ENCODE peak calls at places on chromosome 21, in six cellular contexts. C, B, P, I, J and E are unnamed samples.

GRCh38 chr21:31397515-31397926 is 53.5 kb upstream of the TIAM1 start:
- DNase-seq in C (no peak), B (no peak), P (no peak), I (no peak), J (no peak), E (no peak)

GRCh38 chr21:45853703-45854342 is 127.7 kb upstream of the COL6A1 start:
- DNase-seq in C (no peak), B (no peak), P (peak), I (no peak), J (no peak), E (no peak)

GRCh38 chr21:36518883-36519492 is 39.1 kb upstream of the CLDN14 start:
- DNase-seq in C (no peak), B (no peak), P (no peak), I (peak), J (no peak), E (no peak)

GRCh38 chr21:38244885-38245869 is 11.6 kb upstream of the KCNJ15 start:
- DNase-seq in C (no peak), B (peak), P (peak), I (peak), J (peak), E (peak)

GRCh38 chr21:19510653-19511052 is 1107.1 kb upstream of the TMPRSS15 start:
- DNase-seq in C (no peak), B (no peak), P (no peak), I (no peak), J (peak), E (no peak)

GRCh38 chr21:31235671-31236450 is 108.2 kb downstream of the TIAM1 start:
- DNase-seq in C (no peak), B (peak), P (peak), I (no peak), J (peak), E (no peak)

GRCh38 chr21:46021978-46022544 is 40.5 kb downstream of the COL6A1 start:
- DNase-seq in C (peak), B (no peak), P (no peak), I (no peak), J (no peak), E (no peak)

GRCh38 chr21:31554511-31555022 is 104.9 kb upstream of the SOD1 start:
- DNase-seq in C (no peak), B (peak), P (peak), I (peak), J (peak), E (peak)

GRCh38 chr21:31772674-31773555 is 41.0 kb upstream of the SCAF4 start:
- DNase-seq in C (no peak), B (no peak), P (no peak), I (peak), J (no peak), E (no peak)

GRCh38 chr21:45304161-45304830 is 16.6 kb upstream of the POFUT2 start:
- DNase-seq in C (peak), B (no peak), P (no peak), I (no peak), J (no peak), E (no peak)

GRCh38 chr21:37658121-37658993 is 257.9 kb downstream of the KCNJ6 start:
- DNase-seq in C (no peak), B (no peak), P (no peak), I (peak), J (no peak), E (no peak)

GRCh38 chr21:45975017-45975595 is 6.5 kb upstream of the COL6A1 start:
- DNase-seq in C (peak), B (no peak), P (no peak), I (no peak), J (no peak), E (peak)

GRCh38 chr21:43270800-43271261 is 102.0 kb downstream of the CRYAA start:
- DNase-seq in C (no peak), B (no peak), P (no peak), I (no peak), J (no peak), E (no peak)

GRCh38 chr21:44052071-44052829 is 40.1 kb downstream of the TRAPPC10 start:
- DNase-seq in C (no peak), B (no peak), P (no peak), I (no peak), J (peak), E (no peak)

GRCh38 chr21:21740207-21740606 is 742.0 kb downstream of the NCAM2 start:
- DNase-seq in C (no peak), B (no peak), P (no peak), I (no peak), J (no peak), E (no peak)

GRCh38 chr21:24023936-24024335 is 1583.3 kb downstream of the MRPL39 start:
- DNase-seq in C (no peak), B (no peak), P (no peak), I (no peak), J (no peak), E (no peak)

GRCh38 chr21:33543505-33544129 is 779 bp downstream of the SON start:
- DNase-seq in C (peak), B (peak), P (no peak), I (no peak), J (no peak), E (peak)

GRCh38 chr21:38995071-38995669 is 188.1 kb downstream of the PSMG1 start:
- DNase-seq in C (no peak), B (no peak), P (no peak), I (no peak), J (no peak), E (no peak)

GRCh38 chr21:27513016-27513415 is 546.1 kb upstream of the ADAMTS5 start:
- DNase-seq in C (no peak), B (peak), P (no peak), I (no peak), J (peak), E (no peak)

GRCh38 chr21:37658994-37659458 is 257.2 kb downstream of the KCNJ6 start:
- DNase-seq in C (peak), B (peak), P (peak), I (no peak), J (peak), E (no peak)

GRCh38 chr21:35026617-35027557 is 22.2 kb downstream of the RUNX1 start:
- DNase-seq in C (peak), B (peak), P (no peak), I (peak), J (peak), E (no peak)
- TF ChIP-seq CTCF in C (no peak), B (no peak), P (no peak), I (peak), J (no peak), E (no peak)

GRCh38 chr21:42208801-42209490 is 10.0 kb upstream of the ABCG1 start:
- DNase-seq in C (no peak), B (no peak), P (no peak), I (no peak), J (no peak), E (no peak)

GRCh38 chr21:42209801-42210479 is 9.0 kb upstream of the ABCG1 start:
- DNase-seq in C (no peak), B (no peak), P (no peak), I (no peak), J (no peak), E (no peak)

GRCh38 chr21:42203936-42204335 is 15.0 kb upstream of the ABCG1 start:
- DNase-seq in C (no peak), B (no peak), P (no peak), I (no peak), J (no peak), E (no peak)

GRCh38 chr21:42212261-42212660 is 6.7 kb upstream of the ABCG1 start:
- DNase-seq in C (no peak), B (no peak), P (no peak), I (no peak), J (no peak), E (no peak)

DNA sequence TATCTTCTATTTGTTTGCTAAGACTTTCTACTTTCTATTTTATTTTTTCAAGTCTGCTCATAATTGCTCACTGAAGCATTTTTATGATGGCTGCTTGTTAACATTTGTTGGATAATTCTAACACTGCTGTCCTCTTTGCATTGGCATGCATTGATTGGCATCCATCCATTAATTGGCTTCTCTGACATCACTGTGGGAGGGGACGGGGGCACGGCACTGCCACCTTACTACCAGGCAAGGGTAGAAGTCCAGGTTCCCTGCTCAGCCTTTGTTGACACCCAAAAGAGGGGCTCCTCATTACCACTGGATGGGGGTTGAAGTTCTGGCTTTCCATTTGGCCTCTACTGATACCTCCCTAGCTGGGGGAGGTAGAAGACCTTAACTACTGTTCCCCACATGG is 11.5 kb upstream of the ABCG1 start:
- DNase-seq in C (no peak), B (no peak), P (no peak), I (no peak), J (no peak), E (no peak)
- TF ChIP-seq CTCF in C (no peak), B (no peak), P (no peak), I (no peak), J (no peak), E (no peak)

GRCh38 chr21:41460578-41461527 is 34.8 kb downstream of the MX1 start:
- DNase-seq in C (peak), B (peak), P (peak), I (peak), J (peak), E (peak)
- TF ChIP-seq CTCF in C (peak), B (peak), P (peak), I (peak), J (peak), E (peak)

GRCh38 chr21:40115775-40116174 is 248.5 kb downstream of the PCP4 start:
- DNase-seq in C (no peak), B (no peak), P (no peak), I (no peak), J (no peak), E (no peak)

GRCh38 chr21:40118527-40118926 is 251.3 kb downstream of the PCP4 start:
- DNase-seq in C (no peak), B (no peak), P (no peak), I (no peak), J (no peak), E (no peak)

GRCh38 chr21:40117236-40117635 is 250.0 kb downstream of the PCP4 start:
- DNase-seq in C (no peak), B (no peak), P (no peak), I (no peak), J (no peak), E (no peak)

GRCh38 chr21:40120944-40121575 is 253.8 kb downstream of the PCP4 start:
- DNase-seq in C (no peak), B (no peak), P (peak), I (no peak), J (peak), E (no peak)
- TF ChIP-seq CTCF in C (peak), B (peak), P (peak), I (no peak), J (peak), E (peak)